ENCODE peak calls at places on chromosomes 6 and 20, in five cellular contexts. One of them, this sample, is unnamed.

GRCh38 chr6:146028250-146028789 is 542 bp upstream of the GRM1 start:
- DNase-seq in H7: peak; percentile 82
- DNase-seq in NT2/D1: peak; percentile 57
- DNase-seq in PC-3: peak; percentile 41
- DNase-seq in small intestine: peak; percentile 6
- DNase-seq in this sample: peak; percentile 57

GRCh38 chr6:157219201-157220200 is 103.8 kb downstream of the TMEM242 start:
- DNase-seq in H7: peak; percentile 88
- DNase-seq in PC-3: peak; percentile 58
- DNase-seq in NT2/D1: no peak
- DNase-seq in small intestine: no peak
- DNase-seq in this sample: no peak

GRCh38 chr6:16749516-16750485 is 11.5 kb downstream of the ATXN1 start:
- DNase-seq in H7: no peak
- DNase-seq in NT2/D1: no peak
- DNase-seq in small intestine: no peak
- DNase-seq in PC-3: peak; percentile 81
- DNase-seq in this sample: no peak

GRCh38 chr20:63055575-63056235 is 48.9 kb upstream of the BHLHE23 start:
- DNase-seq in PC-3: no peak
- DNase-seq in NT2/D1: no peak
- DNase-seq in H7: peak; percentile 47
- DNase-seq in small intestine: no peak
- DNase-seq in this sample: no peak

GRCh38 chr6:131693384-131693783 is 7.8 kb downstream of the OR2A4 start:
- DNase-seq in PC-3: no peak
- DNase-seq in NT2/D1: no peak
- DNase-seq in small intestine: no peak
- DNase-seq in H7: no peak
- DNase-seq in this sample: no peak

GRCh38 chr20:44115181-44115580 is 71.8 kb downstream of the JPH2 start:
- DNase-seq in NT2/D1: no peak
- DNase-seq in PC-3: no peak
- DNase-seq in small intestine: no peak
- DNase-seq in H7: no peak
- DNase-seq in this sample: no peak

GRCh38 chr6:35808688-35809087 is 3.5 kb downstream of the LHFPL5 start:
- DNase-seq in NT2/D1: no peak
- DNase-seq in PC-3: peak; percentile 25
- DNase-seq in H7: no peak
- DNase-seq in small intestine: no peak
- DNase-seq in this sample: no peak

GRCh38 chr6:12291785-12292604 is 1.8 kb downstream of the EDN1 start:
- DNase-seq in PC-3: peak; percentile 50
- DNase-seq in small intestine: peak; percentile 75
- DNase-seq in NT2/D1: no peak
- DNase-seq in H7: peak; percentile 62
- DNase-seq in this sample: no peak

GRCh38 chr20:12056836-12057235 is 139.1 kb downstream of the BTBD3 start:
- DNase-seq in small intestine: no peak
- DNase-seq in PC-3: no peak
- DNase-seq in H7: no peak
- DNase-seq in NT2/D1: no peak
- DNase-seq in this sample: no peak

GRCh38 chr6:49142422-49143151 is 320.5 kb downstream of the MMUT start:
- DNase-seq in PC-3: no peak
- DNase-seq in small intestine: no peak
- DNase-seq in NT2/D1: peak; percentile 6
- DNase-seq in H7: peak; percentile 22
- DNase-seq in this sample: no peak

GRCh38 chr6:28373925-28374324 is 24.2 kb downstream of the ZKSCAN3 start:
- DNase-seq in NT2/D1: no peak
- DNase-seq in small intestine: no peak
- DNase-seq in PC-3: no peak
- DNase-seq in H7: no peak
- DNase-seq in this sample: no peak

GRCh38 chr6:151005896-151006632 is 140.6 kb downstream of the MTHFD1L start:
- DNase-seq in PC-3: no peak
- DNase-seq in NT2/D1: no peak
- DNase-seq in H7: no peak
- DNase-seq in small intestine: no peak
- DNase-seq in this sample: no peak

GRCh38 chr6:16374796-16375195 is 136.4 kb downstream of the GMPR start:
- DNase-seq in PC-3: no peak
- DNase-seq in H7: no peak
- DNase-seq in NT2/D1: no peak
- DNase-seq in small intestine: no peak
- DNase-seq in this sample: no peak

GRCh38 chr6:169157474-169158181 is 96.0 kb downstream of the THBS2 start:
- DNase-seq in H7: peak; percentile 29
- DNase-seq in NT2/D1: no peak
- DNase-seq in small intestine: no peak
- DNase-seq in PC-3: no peak
- DNase-seq in this sample: no peak

GRCh38 chr6:123841067-123841896 is 37.6 kb downstream of the NKAIN2 start:
- DNase-seq in PC-3: no peak
- DNase-seq in H7: no peak
- DNase-seq in small intestine: no peak
- DNase-seq in NT2/D1: no peak
- DNase-seq in this sample: no peak

GRCh38 chr6:105135907-105136432 is 43.8 kb downstream of the POPDC3 start:
- DNase-seq in H7: peak; percentile 69
- DNase-seq in NT2/D1: no peak
- DNase-seq in PC-3: no peak
- DNase-seq in small intestine: no peak
- DNase-seq in this sample: no peak

GRCh38 chr6:134060491-134061106 is 8.2 kb upstream of the SLC2A12 start:
- DNase-seq in H7: no peak
- DNase-seq in NT2/D1: no peak
- DNase-seq in small intestine: no peak
- DNase-seq in PC-3: peak; percentile 74
- DNase-seq in this sample: peak; percentile 53

GRCh38 chr6:163414367-163415175 is at the start of gene QKI:
- DNase-seq in PC-3: peak; percentile 69
- DNase-seq in NT2/D1: no peak
- DNase-seq in H7: peak; percentile 94
- DNase-seq in small intestine: peak; percentile 39
- DNase-seq in this sample: peak; percentile 86

GRCh38 chr6:163413054-163413344 is 1.5 kb upstream of the QKI start:
- DNase-seq in NT2/D1: no peak
- DNase-seq in H7: no peak
- DNase-seq in small intestine: no peak
- DNase-seq in PC-3: no peak
- DNase-seq in this sample: no peak

GRCh38 chr6:163414117-163414366 is 476 bp upstream of the QKI start:
- DNase-seq in H7: no peak
- DNase-seq in NT2/D1: no peak
- DNase-seq in small intestine: no peak
- DNase-seq in PC-3: no peak
- DNase-seq in this sample: no peak

GRCh38 chr6:163412345-163412744 is 2.2 kb upstream of the QKI start:
- DNase-seq in PC-3: no peak
- DNase-seq in NT2/D1: no peak
- DNase-seq in H7: no peak
- DNase-seq in small intestine: no peak
- DNase-seq in this sample: no peak

GRCh38 chr6:163413345-163414116 is 987 bp upstream of the QKI start:
- DNase-seq in PC-3: peak; percentile 80
- DNase-seq in small intestine: peak; percentile 55
- DNase-seq in NT2/D1: no peak
- DNase-seq in H7: peak; percentile 96
- DNase-seq in this sample: peak; percentile 79
- H3K4me3 ChIP-seq in PC-3: peak overlapping the region; percentile 74
- H3K4me3 ChIP-seq in small intestine: peak overlapping the region; percentile 93
- H3K4me3 ChIP-seq in NT2/D1: peak overlapping the region; percentile 64
- H3K4me3 ChIP-seq in H7: peak overlapping the region; percentile 93
- H3K4me3 ChIP-seq in this sample: peak overlapping the region; percentile 68

GRCh38 chr6:135285165-135285564 is 104.1 kb downstream of the MYB start:
- DNase-seq in small intestine: no peak
- DNase-seq in H7: no peak
- DNase-seq in PC-3: no peak
- DNase-seq in NT2/D1: no peak
- DNase-seq in this sample: no peak
- H3K4me3 ChIP-seq in small intestine: no peak overlapping the region
- H3K4me3 ChIP-seq in H7: no peak overlapping the region
- H3K4me3 ChIP-seq in PC-3: no peak overlapping the region
- H3K4me3 ChIP-seq in NT2/D1: no peak overlapping the region
- H3K4me3 ChIP-seq in this sample: no peak overlapping the region

DNA sequence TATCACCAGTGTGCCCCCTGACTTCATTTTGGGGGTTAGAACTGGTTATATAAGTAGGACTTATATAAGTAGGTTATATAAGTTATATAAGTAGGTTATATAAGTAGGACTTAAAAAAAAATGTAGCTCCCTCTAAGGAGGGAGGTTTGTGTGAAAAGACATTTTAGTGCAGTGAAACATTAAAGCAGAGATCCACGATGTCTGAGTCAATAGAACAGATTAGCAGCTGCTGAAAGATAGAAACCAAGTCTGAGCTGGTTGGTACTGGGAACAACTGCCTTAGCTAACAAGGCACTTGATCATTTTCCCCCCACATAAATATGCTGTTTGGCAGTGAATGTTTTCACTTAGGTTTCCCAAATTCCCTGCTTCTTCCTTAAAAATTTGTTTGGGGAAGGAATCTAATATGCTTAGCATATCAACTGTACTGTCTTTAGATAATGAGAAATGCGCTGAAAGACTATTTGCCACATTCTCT is 2.1 kb upstream of the RPS12 start:
- DNase-seq in PC-3: no peak
- DNase-seq in H7: no peak
- DNase-seq in small intestine: peak; percentile 28
- DNase-seq in NT2/D1: no peak
- DNase-seq in this sample: no peak
- H3K4me3 ChIP-seq in PC-3: peak overlapping the region; percentile 92
- H3K4me3 ChIP-seq in H7: peak overlapping the region; percentile 76
- H3K4me3 ChIP-seq in small intestine: no peak overlapping the region
- H3K4me3 ChIP-seq in NT2/D1: peak overlapping the region; percentile 78
- H3K4me3 ChIP-seq in this sample: peak overlapping the region; percentile 81

DNA sequence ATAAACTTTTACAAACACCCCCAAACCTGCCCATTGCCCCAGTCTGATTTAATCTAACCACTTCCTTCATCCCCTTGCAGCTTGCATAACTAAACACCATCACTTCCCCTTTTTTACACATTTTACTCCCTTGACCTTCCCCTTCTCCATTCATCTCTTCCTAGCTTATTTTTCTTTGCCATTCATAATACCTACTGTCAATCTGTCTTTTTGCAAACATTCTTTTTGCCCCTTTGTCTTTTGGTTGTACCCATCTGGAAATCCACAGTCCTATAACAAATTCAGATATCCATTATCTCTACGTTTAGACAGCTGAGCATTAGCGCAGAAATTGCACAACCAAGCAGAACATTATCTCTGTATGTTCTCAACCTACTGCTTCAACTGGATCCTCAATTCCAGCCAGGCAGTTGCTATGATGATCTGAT is 51.2 kb downstream of the C6orf52 start:
- DNase-seq in PC-3: no peak
- DNase-seq in NT2/D1: no peak
- DNase-seq in H7: no peak
- DNase-seq in small intestine: no peak
- DNase-seq in this sample: no peak
- H3K4me3 ChIP-seq in PC-3: no peak overlapping the region
- H3K4me3 ChIP-seq in NT2/D1: no peak overlapping the region
- H3K4me3 ChIP-seq in H7: no peak overlapping the region
- H3K4me3 ChIP-seq in small intestine: no peak overlapping the region
- H3K4me3 ChIP-seq in this sample: no peak overlapping the region

GRCh38 chr6:33212857-33213165 is 4.5 kb downstream of the RING1 start:
- DNase-seq in H7: no peak
- DNase-seq in small intestine: no peak
- DNase-seq in NT2/D1: no peak
- DNase-seq in PC-3: no peak
- DNase-seq in this sample: no peak
- H3K4me3 ChIP-seq in H7: peak overlapping the region; percentile 74
- H3K4me3 ChIP-seq in small intestine: no peak overlapping the region
- H3K4me3 ChIP-seq in NT2/D1: peak overlapping the region; percentile 51
- H3K4me3 ChIP-seq in PC-3: peak overlapping the region; percentile 43
- H3K4me3 ChIP-seq in this sample: peak overlapping the region; percentile 41

GRCh38 chr6:27247133-27247836 is at the start of gene PRSS16:
- DNase-seq in small intestine: no peak
- DNase-seq in PC-3: no peak
- DNase-seq in H7: no peak
- DNase-seq in NT2/D1: no peak
- DNase-seq in this sample: no peak

GRCh38 chr6:27250955-27251671 is 3.6 kb downstream of the PRSS16 start:
- DNase-seq in H7: peak; percentile 97
- DNase-seq in PC-3: peak; percentile 89
- DNase-seq in small intestine: peak; percentile 95
- DNase-seq in NT2/D1: peak; percentile 72
- DNase-seq in this sample: peak; percentile 81

GRCh38 chr6:27248783-27249182 is 1.3 kb downstream of the PRSS16 start:
- DNase-seq in H7: no peak
- DNase-seq in PC-3: no peak
- DNase-seq in NT2/D1: no peak
- DNase-seq in small intestine: no peak
- DNase-seq in this sample: no peak

GRCh38 chr6:27251672-27252251 is 4.3 kb downstream of the PRSS16 start:
- DNase-seq in PC-3: peak; percentile 92
- DNase-seq in NT2/D1: peak; percentile 84
- DNase-seq in small intestine: peak; percentile 95
- DNase-seq in H7: peak; percentile 95
- DNase-seq in this sample: peak; percentile 73

DNA sequence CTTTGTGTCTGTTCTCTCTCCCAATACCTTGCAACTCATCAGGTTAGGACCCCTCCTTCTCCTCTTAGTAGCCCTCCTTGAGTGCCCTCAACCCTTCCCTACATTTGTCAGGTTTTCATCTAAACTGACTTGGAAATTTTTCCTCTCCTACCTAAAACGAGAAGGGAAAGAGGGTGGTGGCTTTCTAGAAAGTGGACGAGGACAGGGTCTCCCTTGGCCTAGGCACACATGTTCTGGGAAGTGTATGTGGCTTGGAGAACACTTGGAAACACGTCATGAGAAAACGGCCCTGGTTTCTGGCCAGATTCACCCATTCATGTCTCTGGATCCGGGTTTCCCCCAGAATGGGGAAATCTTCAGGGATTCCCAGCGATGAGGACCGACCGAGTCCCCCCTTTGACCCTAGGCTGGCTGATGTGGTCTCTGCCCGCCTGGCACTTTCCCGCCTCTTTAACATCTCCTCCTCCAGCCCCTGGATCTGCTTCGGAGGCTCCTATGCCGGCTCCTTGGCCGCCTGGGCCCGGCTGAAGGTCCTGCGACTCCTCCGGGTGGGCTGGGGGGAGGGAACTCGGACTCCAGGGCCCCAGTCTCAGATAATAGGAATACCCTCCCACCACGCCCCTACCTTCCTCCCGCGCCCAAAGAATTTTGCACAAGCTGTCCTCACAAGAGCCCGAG is 2.9 kb downstream of the PRSS16 start:
- DNase-seq in small intestine: no peak
- DNase-seq in PC-3: no peak
- DNase-seq in H7: peak; percentile 76
- DNase-seq in NT2/D1: no peak
- DNase-seq in this sample: no peak
- H3K4me3 ChIP-seq in small intestine: no peak overlapping the region
- H3K4me3 ChIP-seq in PC-3: peak overlapping the region; percentile 98
- H3K4me3 ChIP-seq in H7: peak overlapping the region; percentile 58
- H3K4me3 ChIP-seq in NT2/D1: peak overlapping the region; percentile 65
- H3K4me3 ChIP-seq in this sample: peak overlapping the region; percentile 55

GRCh38 chr6:52053038-52053704 is 34.2 kb downstream of the PKHD1 start:
- DNase-seq in PC-3: no peak
- DNase-seq in NT2/D1: no peak
- DNase-seq in H7: no peak
- DNase-seq in small intestine: no peak
- DNase-seq in this sample: no peak
- H3K4me3 ChIP-seq in PC-3: no peak overlapping the region
- H3K4me3 ChIP-seq in NT2/D1: no peak overlapping the region
- H3K4me3 ChIP-seq in H7: no peak overlapping the region
- H3K4me3 ChIP-seq in small intestine: no peak overlapping the region
- H3K4me3 ChIP-seq in this sample: no peak overlapping the region

GRCh38 chr6:107713214-107713962 is 110.7 kb downstream of the SCML4 start:
- DNase-seq in PC-3: no peak
- DNase-seq in small intestine: no peak
- DNase-seq in H7: no peak
- DNase-seq in NT2/D1: no peak
- DNase-seq in this sample: no peak
- H3K4me3 ChIP-seq in PC-3: no peak overlapping the region
- H3K4me3 ChIP-seq in small intestine: no peak overlapping the region
- H3K4me3 ChIP-seq in H7: no peak overlapping the region
- H3K4me3 ChIP-seq in NT2/D1: no peak overlapping the region
- H3K4me3 ChIP-seq in this sample: no peak overlapping the region